ENCODE peak calls at places on chromosome 20, in four cellular contexts. R is iris pigment epithelial cell, W is fibroblast of the aortic adventitia, P is A549. Y is an unnamed sample.

GRCh38 chr20:59820204-59821041 is 113.0 kb downstream of the SYCP2 start:
- DNase-seq in R (no peak), W (no peak), P (no peak), Y (no peak)

GRCh38 chr20:57210054-57210910 is 56.2 kb downstream of the BMP7 start:
- DNase-seq in R (no peak), W (no peak), P (no peak), Y (no peak)

GRCh38 chr20:4435671-4436070 is 286.0 kb upstream of the PRND start:
- DNase-seq in R (no peak), W (no peak), P (no peak), Y (no peak)

GRCh38 chr20:49446808-49447207 is 35.7 kb downstream of the KCNB1 start:
- DNase-seq in R (no peak), W (peak; percentile 86), P (peak; percentile 24), Y (no peak)

GRCh38 chr20:23446505-23446904 is 6.2 kb downstream of the CST11 start:
- DNase-seq in R (peak; percentile 49), W (peak; percentile 47), P (peak; percentile 62), Y (peak; percentile 21)

GRCh38 chr20:41168281-41169183 is 31.2 kb downstream of the PLCG1 start:
- DNase-seq in R (no peak), W (no peak), P (no peak), Y (no peak)

GRCh38 chr20:6055161-6055783 is 1.4 kb upstream of the LRRN4 start:
- DNase-seq in R (no peak), W (no peak), P (no peak), Y (no peak)

GRCh38 chr20:47464380-47465101 is 37.1 kb upstream of the NCOA3 start:
- DNase-seq in R (peak; percentile 99), W (peak; percentile 99), P (peak; percentile 99), Y (peak; percentile 99)

GRCh38 chr20:19928379-19929360 is 88.5 kb upstream of the NAA20 start:
- DNase-seq in R (no peak), W (no peak), P (no peak), Y (no peak)

GRCh38 chr20:16615199-16615598 is 42.0 kb upstream of the KIF16B start:
- DNase-seq in R (peak; percentile 75), W (peak; percentile 95), P (no peak), Y (peak; percentile 92)

GRCh38 chr20:25177890-25178321 is 17.6 kb upstream of the ENTPD6 start:
- DNase-seq in R (no peak), W (peak; percentile 42), P (no peak), Y (no peak)

GRCh38 chr20:63894358-63895201 is at the start of gene DNAJC5:
- DNase-seq in R (peak; percentile 85), W (peak; percentile 91), P (peak; percentile 92), Y (peak; percentile 87)

GRCh38 chr20:52207020-52207810 is 15.6 kb upstream of the ZFP64 start:
- DNase-seq in R (no peak), W (no peak), P (no peak), Y (no peak)